ENCODE peak calls at places on chromosome 21, in eight cellular contexts. H is cardiac fibroblast, W is GM12865, E is adrenal gland, A is upper lobe of right lung, U is mucosa of descending colon, S is trophoblast cell, T is epithelial cell of proximal tubule. O is an unnamed sample.

GRCh38 chr21:38972078-38972477 is 166.3 kb downstream of the ETS2 start:
- DNase-seq in H (no peak), S (no peak), U (no peak), E (no peak), T (no peak), W (no peak), A (no peak), O (no peak)

GRCh38 chr21:41612674-41613250 is 104.8 kb upstream of the TMPRSS2 start:
- DNase-seq in S (peak; percentile 89), U (peak; percentile 70), A (peak; percentile 81), T (peak; percentile 56), E (peak; percentile 64), H (peak; percentile 99), W (no peak), O (peak; percentile 82)

GRCh38 chr21:42395910-42396625 is at the start of gene TMPRSS3:
- DNase-seq in W (no peak), T (no peak), H (no peak), E (no peak), U (no peak), A (peak; percentile 71), S (peak; percentile 34), O (no peak)

GRCh38 chr21:43978060-43978459 is 34.0 kb upstream of the TRAPPC10 start:
- DNase-seq in A (no peak), E (no peak), T (no peak), U (no peak), H (no peak), W (no peak), S (no peak), O (no peak)

GRCh38 chr21:18521204-18521603 is 117.6 kb upstream of the TMPRSS15 start:
- DNase-seq in H (no peak), E (no peak), S (no peak), U (no peak), W (no peak), A (no peak), T (no peak), O (no peak)

GRCh38 chr21:37219766-37220432 is 47.2 kb downstream of the VPS26C start:
- DNase-seq in T (no peak), A (no peak), U (no peak), H (no peak), S (no peak), W (no peak), E (peak; percentile 57), O (no peak)

GRCh38 chr21:29350246-29350779 is 51.6 kb downstream of the BACH1 start:
- DNase-seq in E (no peak), H (peak; percentile 35), T (no peak), W (no peak), U (no peak), S (no peak), A (no peak), O (no peak)

GRCh38 chr21:42833859-42834729 is 45.2 kb downstream of the WDR4 start:
- DNase-seq in H (no peak), E (peak; percentile 48), U (no peak), T (no peak), W (no peak), S (no peak), A (peak; percentile 55), O (no peak)

GRCh38 chr21:33817663-33818433 is 97.8 kb downstream of the ATP5PO start:
- DNase-seq in T (no peak), U (no peak), S (no peak), H (peak; percentile 29), W (no peak), E (no peak), A (no peak), O (no peak)

GRCh38 chr21:33109574-33110339 is 39.8 kb downstream of the OLIG1 start:
- DNase-seq in W (no peak), T (no peak), A (no peak), U (no peak), E (no peak), S (no peak), H (no peak), O (no peak)

GRCh38 chr21:27649746-27650145 is 682.9 kb upstream of the ADAMTS5 start:
- DNase-seq in S (no peak), E (no peak), A (no peak), H (no peak), T (no peak), U (no peak), W (no peak), O (peak; percentile 14)

GRCh38 chr21:38188037-38188436 is 68.8 kb upstream of the KCNJ15 start:
- DNase-seq in S (no peak), H (peak; percentile 25), U (no peak), T (no peak), A (no peak), E (no peak), W (no peak), O (peak; percentile 49)

GRCh38 chr21:44298301-44298700 is 1.6 kb upstream of the PFKL start:
- DNase-seq in T (no peak), H (no peak), E (no peak), S (peak; percentile 23), U (no peak), W (peak; percentile 56), A (no peak), O (no peak)

GRCh38 chr21:34892196-34892595 is 156.9 kb downstream of the RUNX1 start:
- DNase-seq in U (no peak), S (no peak), A (no peak), H (no peak), E (no peak), W (no peak), T (no peak), O (no peak)
- H3K4me3 ChIP-seq in U (no peak overlapping the region), S (no peak overlapping the region), A (no peak overlapping the region), H (no peak overlapping the region), E (no peak overlapping the region), W (no peak overlapping the region), T (no peak overlapping the region), O (peak overlapping the region; percentile 60)

GRCh38 chr21:45364464-45365185 is 40.3 kb upstream of the COL18A1 start:
- DNase-seq in T (no peak), E (no peak), W (no peak), A (no peak), H (peak; percentile 91), S (no peak), U (peak; percentile 12), O (no peak)
- H3K4me3 ChIP-seq in T (peak overlapping the region; percentile 13), E (no peak overlapping the region), W (no peak overlapping the region), A (no peak overlapping the region), H (no peak overlapping the region), S (no peak overlapping the region), U (no peak overlapping the region), O (no peak overlapping the region)

GRCh38 chr21:20998456-20998789 is 214 bp downstream of the NCAM2 start:
- DNase-seq in A (no peak), W (no peak), E (no peak), U (no peak), S (no peak), H (no peak), T (no peak), O (no peak)
- H3K4me3 ChIP-seq in A (peak overlapping the region; percentile 59), W (no peak overlapping the region), E (peak overlapping the region; percentile 86), U (no peak overlapping the region), S (no peak overlapping the region), H (peak overlapping the region; percentile 51), T (peak overlapping the region; percentile 51), O (peak overlapping the region; percentile 77)

DNA sequence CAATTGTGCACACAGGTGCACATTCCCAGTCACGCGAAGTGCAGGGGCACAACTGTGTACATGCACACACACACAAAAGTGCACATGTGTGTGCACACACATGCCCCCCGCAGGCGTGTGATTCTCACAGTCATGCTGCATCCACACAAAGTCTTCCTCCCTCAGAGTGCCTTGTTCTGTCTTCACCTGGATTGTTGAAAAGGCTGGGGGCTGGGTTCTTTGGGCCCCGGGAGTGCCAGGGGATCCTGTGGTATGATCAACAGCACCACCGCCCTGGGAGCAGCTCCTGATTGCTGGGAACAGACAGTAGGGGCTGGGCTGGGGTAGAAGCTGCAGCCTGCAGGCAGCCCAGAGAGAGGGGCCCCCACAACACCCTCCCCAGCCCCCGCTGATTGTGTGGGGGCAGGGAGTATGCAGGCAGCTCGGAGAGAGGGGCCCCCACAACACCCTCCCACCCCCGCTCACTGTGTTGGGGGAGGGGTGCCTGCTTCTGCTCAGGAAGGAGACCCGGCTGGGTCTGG is 3.4 kb downstream of the COL18A1 start:
- DNase-seq in E (no peak), W (no peak), U (no peak), S (no peak), T (no peak), H (no peak), A (no peak), O (no peak)
- H3K4me3 ChIP-seq in E (no peak overlapping the region), W (no peak overlapping the region), U (no peak overlapping the region), S (no peak overlapping the region), T (no peak overlapping the region), H (no peak overlapping the region), A (no peak overlapping the region), O (no peak overlapping the region)

DNA sequence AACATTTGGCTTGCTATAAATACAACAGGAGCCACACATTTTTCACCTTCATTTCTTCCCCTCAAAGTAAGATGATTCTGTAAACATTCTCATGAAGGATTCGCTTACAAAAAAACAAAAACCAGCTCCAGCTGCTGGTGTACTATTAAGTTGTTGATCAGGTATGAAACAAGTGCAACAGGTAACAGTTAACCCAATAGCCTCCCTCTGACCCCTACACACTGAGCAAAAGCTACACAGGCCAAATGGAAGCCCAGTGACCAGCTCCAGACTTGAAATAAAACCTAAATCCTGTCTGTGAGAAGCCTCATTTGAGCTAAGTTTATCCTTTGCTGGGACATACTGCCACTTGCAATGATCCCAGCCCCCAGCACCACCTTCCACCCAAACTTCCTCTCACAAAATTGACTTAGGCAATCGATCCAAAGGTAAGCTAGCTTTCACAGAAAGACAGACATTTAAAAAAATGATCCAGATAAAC is 991 bp downstream of the TIAM1 start:
- DNase-seq in W (no peak), T (no peak), E (no peak), A (no peak), U (no peak), S (no peak), H (no peak), O (no peak)
- H3K4me3 ChIP-seq in W (no peak overlapping the region), T (peak overlapping the region; percentile 73), E (peak overlapping the region; percentile 37), A (peak overlapping the region; percentile 52), U (no peak overlapping the region), S (no peak overlapping the region), H (peak overlapping the region; percentile 55), O (peak overlapping the region; percentile 53)

GRCh38 chr21:36104306-36105300 is 30.3 kb upstream of the CBR3 start:
- DNase-seq in S (peak; percentile 60), E (no peak), T (peak; percentile 89), W (peak; percentile 31), A (no peak), U (peak; percentile 55), H (peak; percentile 47), O (peak; percentile 59)
- H3K4me3 ChIP-seq in S (peak overlapping the region; percentile 54), E (peak overlapping the region; percentile 7), T (peak overlapping the region; percentile 89), W (no peak overlapping the region), A (peak overlapping the region; percentile 18), U (no peak overlapping the region), H (no peak overlapping the region), O (no peak overlapping the region)